ENCODE peak calls at places on chromosomes 5 and 9, in six cellular contexts. C, K, Q, E, D and L are unnamed samples.

GRCh38 chr5:67610191-67610912 is 413.8 kb upstream of the CD180 start:
- DNase-seq in E (no peak), Q (no peak), D (no peak), K (no peak), C (no peak), L (no peak)

GRCh38 chr5:141846031-141846430 is 32.2 kb downstream of the PCDH1 start:
- DNase-seq in K (no peak), E (no peak), Q (no peak), C (peak), D (no peak), L (no peak)

GRCh38 chr9:34989946-34990635 is 546 bp downstream of the DNAJB5 start:
- DNase-seq in C (peak), Q (peak), E (no peak), D (no peak), K (peak), L (peak)

GRCh38 chr9:70444904-70445303 is 30.4 kb upstream of the KLF9 start:
- DNase-seq in C (no peak), E (no peak), K (no peak), Q (no peak), D (no peak), L (no peak)

GRCh38 chr5:90474235-90475107 is at the start of the genes MBLAC2 and POLR3G:
- DNase-seq in K (peak), E (peak), C (peak), Q (peak), D (peak), L (peak)

GRCh38 chr5:57408714-57409113 is 73.9 kb downstream of the ACTBL2 start:
- DNase-seq in D (no peak), E (no peak), Q (no peak), C (no peak), K (no peak), L (no peak)

GRCh38 chr5:1315709-1316587 is 21.1 kb upstream of the TERT start:
- DNase-seq in D (no peak), C (peak), Q (peak), K (no peak), E (no peak), L (no peak)

GRCh38 chr9:136732446-136733178 is 10.1 kb downstream of the LCN10 start:
- DNase-seq in Q (no peak), D (no peak), K (no peak), E (no peak), C (no peak), L (no peak)

GRCh38 chr5:55226027-55226933 is 835 bp downstream of the MCIDAS start:
- DNase-seq in C (peak), E (peak), D (peak), Q (no peak), K (no peak), L (peak)

GRCh38 chr5:82641362-82641988 is 363.3 kb upstream of the RPS23 start:
- DNase-seq in E (peak), D (peak), C (peak), Q (peak), K (peak), L (peak)

GRCh38 chr9:80995759-80996158 is 693.6 kb downstream of the TLE1 start:
- DNase-seq in K (no peak), C (no peak), E (no peak), D (no peak), Q (no peak), L (no peak)

GRCh38 chr5:112930082-112930344 is 8.0 kb upstream of the REEP5 start:
- DNase-seq in C (no peak), E (no peak), K (no peak), D (no peak), Q (no peak), L (no peak)

GRCh38 chr5:82360043-82360442 is 81.9 kb upstream of the RPS23 start:
- DNase-seq in E (no peak), K (no peak), D (no peak), C (no peak), Q (no peak), L (no peak)

GRCh38 chr5:36619012-36619635 is 12.7 kb downstream of the SLC1A3 start:
- DNase-seq in C (no peak), D (no peak), K (no peak), Q (no peak), E (no peak), L (no peak)

GRCh38 chr9:122016309-122016708 is 76.8 kb downstream of the TTLL11 start:
- DNase-seq in E (no peak), K (no peak), C (no peak), D (no peak), Q (no peak), L (no peak)

GRCh38 chr5:172983542-172984243 is at the start of gene ATP6V0E1:
- DNase-seq in C (peak), K (peak), E (peak), D (peak), Q (peak), L (peak)

GRCh38 chr5:172411423-172412111 is 42.8 kb downstream of the SH3PXD2B start:
- DNase-seq in E (no peak), K (no peak), Q (no peak), D (no peak), C (no peak), L (no peak)

GRCh38 chr9:76576344-76576743 is 117.4 kb downstream of the GCNT1 start:
- DNase-seq in Q (no peak), D (no peak), C (peak), K (no peak), E (peak), L (peak)

GRCh38 chr9:134736791-134737489 is 95.3 kb downstream of the COL5A1 start:
- DNase-seq in Q (no peak), E (no peak), K (no peak), C (no peak), D (no peak), L (no peak)

GRCh38 chr9:75962186-75963036 is 71.9 kb downstream of the PCSK5 start:
- DNase-seq in K (no peak), Q (no peak), C (peak), E (no peak), D (no peak), L (no peak)

GRCh38 chr9:123929177-123929869 is 603 bp downstream of the DENND1A start:
- DNase-seq in C (peak), E (peak), K (peak), D (no peak), Q (no peak), L (peak)

GRCh38 chr5:150789943-150790611 is 11.5 kb downstream of the SMIM3 start:
- DNase-seq in E (no peak), Q (peak), C (peak), D (peak), K (peak), L (peak)

GRCh38 chr9:109846781-109847180 is 66.8 kb downstream of the PALM2AKAP2 start:
- DNase-seq in E (no peak), K (no peak), C (no peak), D (no peak), Q (no peak), L (no peak)

GRCh38 chr5:78677777-78678668 is 29.5 kb upstream of the LHFPL2 start:
- DNase-seq in K (no peak), E (peak), D (peak), Q (peak), C (peak), L (peak)

GRCh38 chr5:173457482-173457881 is 129.3 kb upstream of the STC2 start:
- DNase-seq in C (no peak), Q (no peak), E (no peak), D (no peak), K (no peak), L (no peak)

GRCh38 chr5:8848997-8849585 is 696.8 kb downstream of the SEMA5A start:
- DNase-seq in D (no peak), Q (no peak), E (no peak), K (no peak), C (no peak), L (peak)

GRCh38 chr9:6153425-6153824 is 62.2 kb upstream of the IL33 start:
- DNase-seq in E (no peak), K (no peak), Q (no peak), C (no peak), D (no peak), L (no peak)

GRCh38 chr9:129336601-129337286 is 158.7 kb upstream of the IER5L start:
- DNase-seq in E (no peak), C (peak), Q (no peak), K (no peak), D (no peak), L (no peak)

GRCh38 chr9:83623634-83623991 is 670 bp downstream of the IDNK start:
- DNase-seq in Q (no peak), K (no peak), C (no peak), E (peak), D (no peak), L (no peak)

GRCh38 chr9:83620841-83621636 is 1.9 kb upstream of the IDNK start:
- DNase-seq in D (peak), Q (no peak), E (peak), K (peak), C (peak), L (peak)

GRCh38 chr9:83622433-83622813 is 520 bp upstream of the IDNK start:
- DNase-seq in C (no peak), D (no peak), E (peak), K (no peak), Q (no peak), L (no peak)

GRCh38 chr9:83625120-83625710 is 2.3 kb downstream of the IDNK start:
- DNase-seq in E (no peak), K (no peak), D (no peak), Q (no peak), C (no peak), L (no peak)

GRCh38 chr9:83622814-83623633 is at the start of gene IDNK:
- DNase-seq in K (peak), E (peak), Q (peak), C (peak), D (peak), L (peak)
- TF ChIP-seq POLR2A in K (peak), E (peak), Q (no peak), C (no peak), D (peak), L (peak)

GRCh38 chr5:35618791-35619190 is 1.1 kb downstream of the SPEF2 start:
- DNase-seq in E (no peak), C (no peak), D (no peak), Q (no peak), K (no peak), L (no peak)

GRCh38 chr5:35622974-35623373 is 5.3 kb downstream of the SPEF2 start:
- DNase-seq in K (no peak), D (no peak), E (no peak), C (no peak), Q (no peak), L (no peak)

GRCh38 chr5:35617060-35617434 is 616 bp upstream of the SPEF2 start:
- DNase-seq in Q (no peak), E (no peak), D (no peak), K (no peak), C (no peak), L (no peak)

GRCh38 chr5:35618297-35618636 is 604 bp downstream of the SPEF2 start:
- DNase-seq in Q (no peak), K (no peak), C (no peak), E (no peak), D (no peak), L (no peak)

GRCh38 chr5:35617435-35618296 is at the start of gene SPEF2:
- DNase-seq in Q (peak), K (peak), C (peak), D (peak), E (peak), L (no peak)
- TF ChIP-seq POLR2A in Q (no peak), K (no peak), C (no peak), D (no peak), E (peak), L (peak)

GRCh38 chr5:13990896-13991295 is 46.4 kb upstream of the DNAH5 start:
- DNase-seq in E (no peak), Q (no peak), K (no peak), C (no peak), D (no peak), L (no peak)

GRCh38 chr5:13985736-13986418 is 41.4 kb upstream of the DNAH5 start:
- DNase-seq in Q (no peak), K (peak), E (no peak), D (peak), C (no peak), L (peak)

GRCh38 chr5:13991365-13991764 is 46.9 kb upstream of the DNAH5 start:
- DNase-seq in C (no peak), Q (no peak), K (no peak), E (no peak), D (no peak), L (no peak)

GRCh38 chr5:13989832-13990231 is 45.3 kb upstream of the DNAH5 start:
- DNase-seq in Q (no peak), K (no peak), D (no peak), C (no peak), E (no peak), L (no peak)

GRCh38 chr5:13987843-13988464 is 43.5 kb upstream of the DNAH5 start:
- DNase-seq in C (peak), Q (peak), E (peak), K (peak), D (peak), L (peak)
- TF ChIP-seq POLR2A in C (no peak), Q (no peak), E (no peak), K (no peak), D (no peak), L (no peak)

GRCh38 chr9:21334969-21335632 is at the start of gene KLHL9:
- DNase-seq in C (peak), D (peak), Q (peak), E (peak), K (peak), L (peak)
- TF ChIP-seq POLR2A in C (no peak), D (peak), Q (no peak), E (peak), K (peak), L (peak)

DNA sequence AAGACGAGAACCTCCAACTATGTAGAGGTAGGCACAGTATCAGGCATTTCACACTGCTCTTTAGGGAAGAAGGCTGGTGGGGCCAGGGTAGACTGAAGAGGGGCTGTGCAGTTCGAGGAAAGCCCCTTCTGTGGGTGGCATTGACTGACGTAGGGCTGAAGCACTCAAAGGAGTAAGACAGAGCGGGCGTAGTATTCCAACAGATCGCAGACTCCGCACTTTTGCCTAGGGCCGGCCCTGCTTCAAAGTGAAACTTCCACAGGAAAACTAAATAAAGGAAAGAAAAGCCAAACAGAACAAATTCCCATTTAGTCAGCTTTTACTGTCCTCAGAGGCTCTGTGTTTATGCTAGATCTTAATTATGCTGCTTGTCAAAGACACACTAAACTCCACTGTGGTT is 493.0 kb upstream of the WWC1 start:
- DNase-seq in K (no peak), Q (no peak), C (no peak), D (no peak), E (no peak), L (no peak)
- TF ChIP-seq POLR2A in K (no peak), Q (no peak), C (no peak), D (no peak), E (no peak), L (no peak)

DNA sequence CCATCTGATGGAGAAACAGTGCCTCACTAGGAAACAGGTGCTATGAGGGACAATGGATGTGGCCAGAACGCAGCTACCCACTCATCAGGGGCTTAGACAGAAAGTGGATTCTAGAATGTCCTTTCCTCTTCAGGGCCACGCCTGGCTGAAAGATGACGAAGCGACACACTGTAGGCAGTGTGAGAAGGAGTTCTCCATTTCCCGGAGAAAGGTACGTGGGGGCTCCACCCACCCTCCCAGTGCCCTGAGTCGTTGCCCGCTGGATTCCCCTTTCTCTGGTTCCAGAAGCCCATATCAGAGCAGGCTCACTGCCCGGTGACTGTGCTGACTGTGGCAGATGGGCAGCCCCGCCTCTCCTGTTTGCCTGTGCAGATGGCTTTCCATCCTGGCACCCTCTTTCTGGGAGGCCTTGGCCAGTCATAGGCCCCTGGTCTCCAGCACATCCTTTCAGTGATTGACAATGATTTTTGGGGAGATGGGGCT is 16.0 kb downstream of the HNRNPH1 start:
- DNase-seq in D (no peak), C (peak), K (peak), Q (no peak), E (no peak), L (no peak)
- TF ChIP-seq POLR2A in D (no peak), C (no peak), K (no peak), Q (no peak), E (no peak), L (no peak)